ENCODE peak calls at places on chromosomes 6 and 20, in four cellular contexts. F, B, N and I are unnamed samples.

GRCh38 chr6:107692351-107692750 is 131.8 kb downstream of the SCML4 start:
- DNase-seq in B (no peak), N (peak), F (no peak), I (no peak)

GRCh38 chr6:72758901-72759300 is 137.0 kb downstream of the KCNQ5 start:
- DNase-seq in F (no peak), N (no peak), B (no peak), I (no peak)

GRCh38 chr20:18719426-18719825 is 94.2 kb upstream of the SCP2D1 start:
- DNase-seq in F (no peak), N (peak), B (no peak), I (no peak)

GRCh38 chr20:54950285-54950684 is 474.9 kb downstream of the DOK5 start:
- DNase-seq in F (no peak), N (no peak), B (no peak), I (no peak)

GRCh38 chr6:53151676-53152075 is 3.0 kb upstream of the GCM1 start:
- DNase-seq in N (no peak), F (no peak), B (no peak), I (peak)

GRCh38 chr20:44394520-44395182 is 39.2 kb downstream of the HNF4A start:
- DNase-seq in N (no peak), B (peak), F (no peak), I (no peak)

GRCh38 chr6:7541175-7542064 is at the start of gene DSP:
- DNase-seq in F (no peak), N (peak), B (peak), I (peak)

GRCh38 chr20:25295386-25296093 is 47.7 kb downstream of the PYGB start:
- DNase-seq in N (no peak), F (no peak), B (no peak), I (peak)

GRCh38 chr6:32214126-32214525 is 9.7 kb downstream of the NOTCH4 start:
- DNase-seq in B (no peak), F (no peak), N (no peak), I (no peak)

GRCh38 chr6:168122011-168122410 is 43.0 kb upstream of the FRMD1 start:
- DNase-seq in N (no peak), B (no peak), F (peak), I (no peak)

GRCh38 chr20:57713505-57713903 is 3.7 kb upstream of the PMEPA1 start:
- DNase-seq in B (no peak), F (no peak), N (no peak), I (no peak)

GRCh38 chr6:131015630-131016263 is 47.3 kb downstream of the EPB41L2 start:
- DNase-seq in B (no peak), F (no peak), N (peak), I (no peak)

GRCh38 chr6:36717871-36718540 is 20.4 kb downstream of the RAB44 start:
- DNase-seq in N (no peak), B (no peak), F (no peak), I (no peak)

GRCh38 chr6:105867280-105867679 is 218.9 kb upstream of the PRDM1 start:
- DNase-seq in N (no peak), F (no peak), B (no peak), I (no peak)

GRCh38 chr6:17042422-17043147 is 59.3 kb upstream of the STMND1 start:
- DNase-seq in B (no peak), N (peak), F (peak), I (peak)

GRCh38 chr6:72042088-72042487 is 155.7 kb downstream of the RIMS1 start:
- DNase-seq in N (no peak), F (no peak), B (no peak), I (no peak)

GRCh38 chr6:153958860-153959259 is 80.2 kb upstream of the OPRM1 start:
- DNase-seq in B (no peak), F (no peak), N (no peak), I (peak)

GRCh38 chr20:33249456-33249855 is 13.7 kb downstream of the BPIFA1 start:
- DNase-seq in F (no peak), N (no peak), B (no peak), I (no peak)
- H3K4me3 ChIP-seq in F (no peak), N (no peak), B (no peak), I (no peak)

DNA sequence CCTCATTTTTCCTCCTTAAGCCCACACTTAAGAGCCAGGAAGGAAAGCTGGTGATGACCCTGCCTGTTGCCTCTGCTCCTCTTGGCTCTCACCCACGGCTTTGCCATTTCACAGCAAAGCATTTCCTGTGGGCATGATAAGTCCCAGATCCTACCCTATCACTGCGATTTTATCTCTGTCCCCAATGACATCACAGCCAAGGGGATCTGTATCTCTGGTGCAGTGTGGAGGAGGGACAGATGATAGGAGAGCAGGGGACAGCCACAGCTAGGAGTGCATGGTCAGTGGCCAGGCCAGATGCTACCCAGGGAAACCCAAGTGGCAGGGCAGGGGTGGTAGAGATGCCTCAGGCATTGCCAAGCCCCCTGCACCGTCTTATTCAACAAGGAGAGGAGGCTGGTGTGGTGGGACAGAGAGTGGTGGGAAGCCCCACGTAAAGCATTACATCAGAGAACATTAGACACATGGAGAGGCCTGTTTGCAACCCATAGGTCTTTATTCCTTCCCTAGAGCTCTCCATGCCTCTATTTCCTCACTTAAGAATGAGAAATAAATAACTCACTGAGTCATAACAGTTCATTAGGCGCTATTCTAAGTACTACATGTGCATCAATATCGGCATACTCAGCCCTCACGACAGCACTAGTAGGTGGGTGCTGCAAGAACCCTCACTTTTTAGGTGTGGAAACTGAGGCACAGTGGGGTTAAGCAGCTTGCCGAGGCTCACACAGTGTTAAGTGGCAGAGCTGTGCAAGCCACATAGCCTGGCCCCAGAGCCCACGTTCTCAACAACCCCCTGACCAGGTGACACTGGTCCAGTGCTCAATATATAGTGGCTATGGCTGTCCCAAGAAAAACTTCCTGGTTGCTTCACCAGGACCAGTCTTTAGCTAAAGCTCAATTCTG is 4.6 kb downstream of the TFEB start:
- DNase-seq in N (no peak), B (no peak), F (no peak), I (no peak)
- H3K4me3 ChIP-seq in N (no peak), B (no peak), F (peak), I (no peak)

GRCh38 chr6:149449831-149450678 is 34.8 kb downstream of the ZC3H12D start:
- DNase-seq in B (no peak), N (no peak), F (no peak), I (no peak)

GRCh38 chr6:149452062-149452939 is 32.5 kb downstream of the ZC3H12D start:
- DNase-seq in F (no peak), N (no peak), B (no peak), I (no peak)

GRCh38 chr6:149451361-149452061 is 33.3 kb downstream of the ZC3H12D start:
- DNase-seq in F (peak), N (peak), B (peak), I (peak)

GRCh38 chr6:149449054-149449453 is 35.8 kb downstream of the ZC3H12D start:
- DNase-seq in N (no peak), B (no peak), F (no peak), I (no peak)

GRCh38 chr6:149450679-149451360 is 34.0 kb downstream of the ZC3H12D start:
- DNase-seq in N (peak), F (peak), B (peak), I (peak)
- H3K4me3 ChIP-seq in N (peak), F (peak), B (peak), I (peak)

GRCh38 chr6:89818977-89819335 is 638 bp downstream of the MDN1 start:
- DNase-seq in B (no peak), F (no peak), N (peak), I (peak)

GRCh38 chr6:89819336-89820130 is at the start of gene MDN1:
- DNase-seq in N (peak), F (peak), B (peak), I (peak)

DNA sequence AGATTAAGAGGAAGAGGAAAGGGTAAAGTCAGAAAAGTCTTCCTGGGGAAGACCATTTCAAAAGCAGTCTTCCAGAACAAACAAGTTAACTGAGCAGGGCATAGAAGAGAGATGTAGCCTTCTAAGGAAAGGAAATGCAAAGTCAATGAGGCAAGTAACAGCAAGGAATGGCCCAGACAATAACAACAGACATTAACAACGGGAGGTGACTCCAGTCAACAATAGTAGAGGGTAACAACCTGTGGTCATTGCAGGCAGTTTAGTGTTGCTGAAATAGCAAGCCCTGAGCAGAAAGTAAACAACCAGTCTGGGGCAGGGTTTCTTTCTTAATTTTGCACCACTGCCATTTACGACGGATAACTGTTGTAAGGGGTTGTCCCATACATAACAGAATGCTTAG is 2.1 kb downstream of the MDN1 start:
- DNase-seq in B (no peak), N (no peak), F (no peak), I (peak)
- H3K4me3 ChIP-seq in B (no peak), N (no peak), F (peak), I (peak)

DNA sequence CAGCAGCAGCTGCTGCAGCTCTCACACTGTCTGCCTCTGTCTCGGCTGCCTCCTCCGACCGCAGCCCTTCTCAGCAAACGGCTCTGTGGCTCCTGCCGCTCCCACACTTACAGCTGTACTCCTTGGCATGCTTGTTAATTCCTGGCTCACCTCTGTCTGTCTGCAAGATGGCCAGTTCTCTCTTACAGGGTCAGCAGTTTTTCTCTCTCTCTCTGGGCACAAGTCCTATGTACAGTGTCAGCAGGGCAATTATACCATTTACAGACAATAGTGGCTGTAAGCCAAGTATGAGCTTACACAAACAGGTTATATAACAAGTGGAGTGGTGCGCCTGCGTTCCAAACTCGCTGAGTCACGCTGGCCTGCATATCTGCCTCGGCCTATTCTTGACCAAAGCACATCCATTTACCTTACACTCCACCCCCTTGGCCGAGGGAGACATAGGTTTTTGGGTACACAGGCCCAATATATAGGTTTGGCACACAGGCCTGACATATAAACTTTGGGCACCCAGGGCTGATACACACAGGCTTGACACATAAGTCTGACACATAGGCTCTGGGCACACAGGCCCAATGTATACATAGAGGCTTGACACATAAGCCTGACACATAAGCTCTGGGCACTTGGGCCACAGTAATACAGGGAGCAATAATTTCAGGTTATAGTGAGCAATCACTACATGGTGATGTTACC is 4.4 kb downstream of the ZKSCAN3 start:
- DNase-seq in N (peak), B (peak), F (peak), I (no peak)
- H3K4me3 ChIP-seq in N (no peak), B (peak), F (peak), I (no peak)

GRCh38 chr6:111087871-111088667 is 766 bp downstream of the SLC16A10 start:
- DNase-seq in B (peak), N (peak), F (peak), I (peak)

GRCh38 chr6:111090766-111091165 is 3.5 kb downstream of the SLC16A10 start:
- DNase-seq in N (no peak), B (no peak), F (no peak), I (no peak)

GRCh38 chr6:111087106-111087835 is at the start of gene SLC16A10:
- DNase-seq in B (peak), F (peak), N (peak), I (peak)

GRCh38 chr6:111086685-111087084 is 618 bp upstream of the SLC16A10 start:
- DNase-seq in N (no peak), B (no peak), F (no peak), I (no peak)

GRCh38 chr6:111088668-111089003 is 1.3 kb downstream of the SLC16A10 start:
- DNase-seq in N (no peak), F (no peak), B (no peak), I (no peak)
- H3K4me3 ChIP-seq in N (no peak), F (peak), B (no peak), I (peak)